ENCODE peak calls at places on chromosomes 16 and 17, in four cellular contexts. T is germinal center; L is GM03348; R is naive thymus-derived CD4-positive, alpha-beta T cell. H is an unnamed sample.
A peak's percentile ranks its signal among the peaks of the same experiment; 100 is the strongest.

GRCh38 chr17:17406225-17406624 is 70.6 kb upstream of the MED9 start:
- DNase-seq in L (no peak), T (no peak), R (no peak), H (no peak)

GRCh38 chr16:74811911-74812310 is 37.3 kb upstream of the FA2H start:
- DNase-seq in T (no peak), R (no peak), L (no peak), H (no peak)

GRCh38 chr16:85136213-85136704 is 24.0 kb upstream of the CIBAR2 start:
- DNase-seq in L (no peak), R (no peak), T (no peak), H (no peak)

GRCh38 chr17:67993998-67994361 is 2.3 kb downstream of the C17orf58 start:
- DNase-seq in T (no peak), L (no peak), R (peak; percentile 13), H (no peak)

GRCh38 chr17:59890720-59891119 is 2.0 kb downstream of the TUBD1 start:
- DNase-seq in L (peak; percentile 15), T (no peak), R (no peak), H (no peak)

GRCh38 chr17:60712675-60713074 is 35.0 kb downstream of the BCAS3 start:
- DNase-seq in R (no peak), T (no peak), L (no peak), H (no peak)

GRCh38 chr16:3065742-3066439 is 451 bp downstream of the IL32 start:
- DNase-seq in L (no peak), T (no peak), R (peak; percentile 38), H (no peak)

GRCh38 chr17:20157078-20157360 is 147.9 kb downstream of the SPECC1 start:
- DNase-seq in L (no peak), R (no peak), T (no peak), H (no peak)

GRCh38 chr17:4483012-4483840 is 15.5 kb upstream of the SPNS2 start:
- DNase-seq in R (no peak), T (no peak), L (no peak), H (no peak)

GRCh38 chr16:66298006-66298405 is 68.5 kb upstream of the CDH5 start:
- DNase-seq in R (no peak), T (no peak), L (no peak), H (no peak)

GRCh38 chr16:84225571-84225970 is 14.2 kb downstream of the KCNG4 start:
- DNase-seq in L (no peak), R (no peak), T (no peak), H (no peak)

GRCh38 chr16:9040766-9041430 is 50.5 kb upstream of the HAPSTR1 start:
- DNase-seq in T (no peak), R (no peak), L (no peak), H (no peak)

GRCh38 chr17:49414271-49414621 is 436 bp downstream of the PHB1 start:
- DNase-seq in L (no peak), R (no peak), T (no peak), H (no peak)

GRCh38 chr17:65346166-65346565 is 209.0 kb downstream of the RGS9 start:
- DNase-seq in R (no peak), L (no peak), T (no peak), H (no peak)

GRCh38 chr17:50148226-50149098 is 2.0 kb downstream of the PPP1R9B start:
- DNase-seq in R (peak; percentile 81), L (peak; percentile 67), T (peak; percentile 88), H (peak; percentile 64)

GRCh38 chr16:84724619-84725307 is 25.0 kb downstream of the USP10 start:
- DNase-seq in T (no peak), R (no peak), L (no peak), H (no peak)

GRCh38 chr16:69798466-69798865 is 36.3 kb downstream of the WWP2 start:
- DNase-seq in R (no peak), L (peak; percentile 30), T (no peak), H (no peak)

GRCh38 chr17:81831957-81832607 is 1.0 kb downstream of the MCRIP1 start:
- DNase-seq in L (peak; percentile 57), T (no peak), R (peak; percentile 53), H (peak; percentile 32)

GRCh38 chr16:85750021-85750826 is 672 bp downstream of the C16orf74 start:
- DNase-seq in L (peak; percentile 89), R (no peak), T (peak; percentile 64), H (peak; percentile 13)

H was measured in CD8-positive, alpha-beta memory T cell.